ENCODE peak calls at places on chromosomes 1 and 21, in five cellular contexts. J is KG1; B is central memory CD8-positive, alpha-beta T cell; M is HS-5; K is H1. U is an unnamed sample.
A peak's percentile ranks its signal among the peaks of the same experiment; 100 is the strongest.

GRCh38 chr21:18023099-18023498 is 203.9 kb upstream of the C21orf91 start:
- DNase-seq in J (no peak), B (no peak), M (no peak), K (no peak), U (no peak)

GRCh38 chr1:182444497-182444896 is 5.4 kb upstream of the RGSL1 start:
- DNase-seq in J (no peak), B (no peak), M (no peak), K (peak; percentile 49), U (no peak)

GRCh38 chr1:14090062-14090461 is 390.1 kb downstream of the PRDM2 start:
- DNase-seq in J (no peak), B (no peak), M (no peak), K (no peak), U (no peak)

GRCh38 chr1:6724517-6725141 is 23.0 kb upstream of the DNAJC11 start:
- DNase-seq in J (no peak), B (no peak), M (peak; percentile 84), K (no peak), U (no peak)

GRCh38 chr1:51564124-51564523 is 45.1 kb upstream of the EPS15 start:
- DNase-seq in J (no peak), B (no peak), M (no peak), K (no peak), U (no peak)

GRCh38 chr1:44652445-44653106 is 21.7 kb downstream of the TMEM53 start:
- DNase-seq in J (peak; percentile 73), B (peak; percentile 62), M (peak; percentile 25), K (peak; percentile 94), U (peak; percentile 63)

GRCh38 chr1:33826311-33826710 is 37.6 kb upstream of the HMGB4 start:
- DNase-seq in J (no peak), B (no peak), M (no peak), K (no peak), U (no peak)

GRCh38 chr1:53860967-53861411 is 22.9 kb upstream of the NDC1 start:
- DNase-seq in J (peak; percentile 44), B (peak; percentile 12), M (peak; percentile 11), K (peak; percentile 58), U (peak; percentile 29)

GRCh38 chr1:172533511-172534116 is 664 bp downstream of the SUCO start:
- DNase-seq in J (no peak), B (peak; percentile 30), M (peak; percentile 28), K (no peak), U (no peak)

GRCh38 chr1:198528376-198528775 is 12.1 kb downstream of the ATP6V1G3 start:
- DNase-seq in J (no peak), B (no peak), M (peak; percentile 49), K (no peak), U (no peak)

GRCh38 chr1:226121049-226121586 is 58.6 kb downstream of the H3-3A start:
- DNase-seq in J (no peak), B (peak; percentile 19), M (no peak), K (no peak), U (no peak)

GRCh38 chr1:145961109-145961424 is 3.2 kb upstream of the LIX1L start:
- DNase-seq in J (no peak), B (no peak), M (no peak), K (peak; percentile 66), U (no peak)

U was measured in stimulated activated CD8-positive, alpha-beta memory T cell treated with anti-CD3 and anti-CD28 coated beads, Interleukin-4, amount 100 ng/mL, for 1 hour.